ENCODE peak calls at places on chromosomes 1 and 21, in seven cellular contexts. J is right lobe of liver; C is HAP-1; M is naive thymus-derived CD4-positive, alpha-beta T cell; B is BJ; O is body of pancreas; W is fibroblast of lung. H is an unnamed sample. For H3K36me3, the result is how much of the 10 kb centered on the place peaks cover.

GRCh38 chr1:50422946-50423669 is at the start of gene DMRTA2:
- DNase-seq in W (peak), O (no peak), C (peak), J (no peak), B (no peak), M (no peak), H (no peak)

GRCh38 chr1:48677306-48678287 is 99.1 kb downstream of the BEND5 start:
- DNase-seq in M (peak), B (no peak), W (peak), J (peak), O (peak), C (peak), H (peak)

GRCh38 chr1:200979574-200980451 is 43.7 kb downstream of the KIF21B start:
- DNase-seq in W (peak), M (peak), O (no peak), B (no peak), C (no peak), J (no peak), H (peak)

GRCh38 chr1:151210830-151211229 is 12.5 kb downstream of the PIP5K1A start:
- DNase-seq in M (no peak), W (peak), B (no peak), O (no peak), C (no peak), J (no peak), H (no peak)

GRCh38 chr1:192022839-192023238 is 135.4 kb upstream of the RGS18 start:
- DNase-seq in J (no peak), W (no peak), M (no peak), O (no peak), C (no peak), B (no peak), H (no peak)

GRCh38 chr1:227999056-227999930 is 7.5 kb upstream of the WNT3A start:
- DNase-seq in M (peak), O (peak), C (peak), J (peak), B (peak), W (peak), H (peak)

GRCh38 chr1:15836772-15837669 is 10.5 kb upstream of the SPEN start:
- DNase-seq in M (peak), O (peak), B (no peak), C (no peak), J (peak), W (no peak), H (no peak)

GRCh38 chr1:184482113-184482512 is 95.3 kb downstream of the C1orf21 start:
- DNase-seq in M (no peak), W (no peak), O (peak), J (no peak), B (no peak), C (no peak), H (no peak)

GRCh38 chr1:44103270-44104131 is 15.1 kb upstream of the KLF17 start:
- DNase-seq in M (no peak), B (no peak), J (peak), W (peak), C (no peak), O (peak), H (no peak)

GRCh38 chr21:43727571-43728466 is 8.9 kb downstream of the PDXK start:
- DNase-seq in J (peak), W (no peak), M (no peak), O (peak), B (no peak), C (no peak), H (peak)

GRCh38 chr1:48853006-48853405 is 76.3 kb upstream of the BEND5 start:
- DNase-seq in C (no peak), O (no peak), B (peak), J (no peak), W (peak), M (no peak), H (no peak)

GRCh38 chr21:16076465-16076864 is 346.7 kb downstream of the USP25 start:
- DNase-seq in B (no peak), O (no peak), W (no peak), C (no peak), M (no peak), J (no peak), H (no peak)

GRCh38 chr1:240094043-240094722 is 2.5 kb downstream of the FMN2 start:
- DNase-seq in C (no peak), W (peak), J (no peak), B (no peak), O (no peak), M (no peak), H (no peak)

GRCh38 chr1:223702735-223703667 is 9.3 kb upstream of the CAPN2 start:
- DNase-seq in W (peak), M (no peak), B (no peak), O (no peak), C (no peak), J (no peak), H (no peak)

GRCh38 chr1:54421101-54421504 is 14.9 kb upstream of the SSBP3 start:
- DNase-seq in C (no peak), O (peak), W (peak), M (no peak), J (no peak), B (no peak), H (no peak)

GRCh38 chr1:224785622-224786021 is 143.9 kb upstream of the DNAH14 start:
- DNase-seq in C (no peak), O (no peak), J (no peak), M (no peak), B (no peak), W (no peak), H (no peak)

GRCh38 chr1:5493708-5494390 is 498.4 kb downstream of the NPHP4 start:
- DNase-seq in O (no peak), W (no peak), M (no peak), B (no peak), C (no peak), J (no peak), H (no peak)

GRCh38 chr1:23745515-23745914 is 2.2 kb downstream of the ELOA start:
- DNase-seq in B (no peak), M (peak), W (peak), J (no peak), C (peak), O (peak), H (peak)

GRCh38 chr1:89965203-89965900 is 29.6 kb upstream of the ZNF326 start:
- DNase-seq in W (no peak), B (no peak), C (no peak), O (no peak), J (no peak), M (no peak), H (no peak)

GRCh38 chr1:186155594-186155993 is 219.5 kb downstream of the TPR start:
- DNase-seq in O (peak), C (peak), M (peak), J (no peak), B (peak), W (peak), H (peak)

GRCh38 chr1:55007626-55008025 is 8.9 kb downstream of the BSND start:
- DNase-seq in C (no peak), O (no peak), W (peak), J (no peak), M (no peak), B (peak), H (no peak)

GRCh38 chr1:206544562-206545257 is 37.4 kb downstream of the RASSF5 start:
- DNase-seq in B (no peak), M (peak), J (peak), C (peak), W (peak), O (peak), H (peak)

GRCh38 chr1:69319287-69319686 is 248.4 kb upstream of the LRRC7 start:
- DNase-seq in M (no peak), J (no peak), C (no peak), W (no peak), B (no peak), O (no peak), H (no peak)

GRCh38 chr1:224540535-224540934 is 75.6 kb upstream of the CNIH3 start:
- DNase-seq in C (no peak), W (no peak), O (no peak), M (no peak), J (no peak), B (no peak), H (no peak)

GRCh38 chr21:41638201-41638790 is 128.6 kb downstream of the RIPK4 start:
- DNase-seq in O (no peak), M (no peak), J (no peak), C (no peak), W (no peak), B (no peak), H (no peak)

GRCh38 chr1:3684031-3684430 is 31.7 kb downstream of the TP73 start:
- DNase-seq in B (no peak), M (no peak), J (no peak), W (peak), O (no peak), C (no peak), H (no peak)

GRCh38 chr21:31647650-31648049 is 11.8 kb upstream of the SOD1 start:
- DNase-seq in J (no peak), C (no peak), O (no peak), B (no peak), M (no peak), W (no peak), H (peak)

GRCh38 chr1:172399369-172400072 is 21.0 kb upstream of the C1orf105 start:
- DNase-seq in M (peak), W (peak), J (no peak), O (peak), B (peak), C (peak), H (peak)

GRCh38 chr1:219724440-219724839 is 111.5 kb upstream of the ZC3H11B start:
- DNase-seq in O (no peak), B (no peak), C (no peak), W (no peak), M (no peak), J (no peak), H (peak)

GRCh38 chr1:1598720-1599029 is 1.3 kb downstream of the FNDC10 start:
- DNase-seq in M (no peak), W (no peak), C (no peak), O (no peak), J (no peak), B (no peak), H (no peak)

GRCh38 chr1:7108251-7108650 is 323.0 kb downstream of the CAMTA1 start:
- DNase-seq in W (no peak), O (no peak), B (no peak), J (no peak), M (no peak), C (no peak), H (no peak)

GRCh38 chr1:76254165-76255043 is 179.9 kb downstream of the ST6GALNAC3 start:
- DNase-seq in W (peak), B (no peak), C (no peak), J (no peak), O (no peak), M (no peak), H (no peak)

GRCh38 chr1:30908446-30908885 is at the start of gene SDC3:
- DNase-seq in M (no peak), C (peak), J (no peak), O (no peak), W (peak), B (no peak), H (no peak)
- H3K36me3 ChIP-seq in M (under half), C (under half), J (under half), O (under half), W (under half), B (under half), H (under half)

GRCh38 chr1:27966402-27967105 is 6.8 kb downstream of the XKR8 start:
- DNase-seq in J (no peak), W (peak), B (no peak), O (no peak), M (no peak), C (no peak), H (no peak)
- H3K36me3 ChIP-seq in J (under half), W (under half), B (under half), O (under half), M (under half), C (under half), H (under half)

DNA sequence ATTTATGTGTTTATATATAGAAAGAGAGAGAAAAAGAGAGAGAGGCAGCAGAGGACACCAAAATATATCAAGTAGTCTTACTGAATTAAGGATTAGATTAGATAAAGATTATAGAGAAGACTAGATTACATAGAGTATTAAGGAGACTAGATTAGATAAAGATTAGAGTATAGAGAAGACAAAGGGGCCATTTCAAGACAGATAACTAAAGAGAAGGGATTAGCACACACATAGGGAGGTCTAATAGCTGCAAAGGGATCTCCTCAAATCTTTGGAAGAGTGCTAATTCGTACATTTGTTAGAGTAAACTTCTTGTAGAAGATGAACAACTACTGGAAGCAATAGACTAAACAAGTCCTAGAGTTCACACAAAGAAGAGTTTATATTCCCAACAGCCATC is 34.2 kb downstream of the OR6Y1 start:
- DNase-seq in O (no peak), B (no peak), J (no peak), W (no peak), M (no peak), C (no peak), H (no peak)
- H3K36me3 ChIP-seq in O (under half), B (under half), J (under half), W (under half), M (under half), C (under half), H (under half)

GRCh38 chr1:110065841-110066240 is 4.6 kb downstream of the ALX3 start:
- DNase-seq in J (no peak), O (no peak), W (no peak), C (no peak), M (no peak), B (no peak), H (no peak)
- H3K36me3 ChIP-seq in J (under half), O (under half), W (under half), C (under half), M (under half), B (under half), H (under half)

DNA sequence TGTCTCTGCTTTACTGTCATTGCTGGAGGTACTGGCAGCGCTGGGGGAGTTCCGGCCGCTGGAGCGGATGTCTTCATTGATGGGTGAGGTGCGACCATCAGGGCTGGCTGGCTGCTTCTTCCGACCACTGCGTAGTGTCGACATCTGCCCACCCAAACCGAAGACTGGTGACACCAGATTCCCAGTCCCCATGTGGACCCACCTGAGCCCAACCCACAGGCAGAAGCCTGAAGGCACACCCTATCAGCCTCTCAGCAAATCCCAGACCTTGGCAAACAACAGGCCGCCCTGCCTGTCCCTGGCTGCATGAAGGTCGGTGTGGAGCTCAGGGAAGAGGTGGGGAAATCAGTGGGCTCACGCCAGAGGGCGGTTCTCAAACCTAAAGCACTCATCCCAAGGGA is 44.8 kb downstream of the SLC45A1 start:
- DNase-seq in W (no peak), J (no peak), O (no peak), M (no peak), C (no peak), B (no peak), H (no peak)
- H3K36me3 ChIP-seq in W (half or more), J (under half), O (under half), M (under half), C (under half), B (under half), H (half or more)

GRCh38 chr1:235998812-235999211 is 66.1 kb downstream of the NID1 start:
- DNase-seq in W (peak), M (no peak), O (no peak), B (no peak), C (no peak), J (no peak), H (peak)
- H3K36me3 ChIP-seq in W (under half), M (under half), O (under half), B (under half), C (under half), J (under half), H (under half)

H was measured in Karpas-422.